ENCODE peak calls at places on chromosomes 13 and 19, in four cellular contexts. One of them, this sample, is unnamed.

GRCh38 chr13:72504026-72504925 is 223.2 kb downstream of the MZT1 start:
- DNase-seq in kidney epithelial cell: no peak
- DNase-seq in HL-60: no peak
- DNase-seq in GM12865: no peak
- DNase-seq in this sample: no peak

GRCh38 chr13:21670006-21670882 is 629 bp upstream of the FGF9 start:
- DNase-seq in kidney epithelial cell: no peak
- DNase-seq in HL-60: no peak
- DNase-seq in GM12865: peak; percentile 82
- DNase-seq in this sample: peak; percentile 52

GRCh38 chr19:55304279-55304978 is 20.6 kb downstream of the BRSK1 start:
- DNase-seq in kidney epithelial cell: no peak
- DNase-seq in HL-60: no peak
- DNase-seq in GM12865: peak; percentile 78
- DNase-seq in this sample: peak; percentile 48

GRCh38 chr19:53057904-53058579 is 13.5 kb downstream of the ERVV-2 start:
- DNase-seq in kidney epithelial cell: no peak
- DNase-seq in HL-60: no peak
- DNase-seq in GM12865: no peak
- DNase-seq in this sample: no peak

GRCh38 chr13:27203186-27203585 is 31.6 kb upstream of the USP12 start:
- DNase-seq in kidney epithelial cell: no peak
- DNase-seq in HL-60: no peak
- DNase-seq in GM12865: no peak
- DNase-seq in this sample: no peak

GRCh38 chr19:52946322-52947310 is 16.1 kb downstream of the ZNF816 start:
- DNase-seq in kidney epithelial cell: no peak
- DNase-seq in HL-60: no peak
- DNase-seq in GM12865: no peak
- DNase-seq in this sample: no peak

GRCh38 chr13:103030776-103031175 is 35.4 kb downstream of the SLC10A2 start:
- DNase-seq in kidney epithelial cell: no peak
- DNase-seq in HL-60: no peak
- DNase-seq in GM12865: no peak
- DNase-seq in this sample: no peak

GRCh38 chr19:5809053-5809452 is 4.2 kb downstream of the NRTN start:
- DNase-seq in kidney epithelial cell: no peak
- DNase-seq in HL-60: peak; percentile 62
- DNase-seq in GM12865: no peak
- DNase-seq in this sample: no peak

GRCh38 chr19:46759817-46760333 is 13.6 kb upstream of the STRN4 start:
- DNase-seq in kidney epithelial cell: no peak
- DNase-seq in HL-60: no peak
- DNase-seq in GM12865: no peak
- DNase-seq in this sample: no peak

GRCh38 chr19:30284885-30285284 is 87.3 kb upstream of the ZNF536 start:
- DNase-seq in kidney epithelial cell: no peak
- DNase-seq in HL-60: no peak
- DNase-seq in GM12865: no peak
- DNase-seq in this sample: no peak

DNA sequence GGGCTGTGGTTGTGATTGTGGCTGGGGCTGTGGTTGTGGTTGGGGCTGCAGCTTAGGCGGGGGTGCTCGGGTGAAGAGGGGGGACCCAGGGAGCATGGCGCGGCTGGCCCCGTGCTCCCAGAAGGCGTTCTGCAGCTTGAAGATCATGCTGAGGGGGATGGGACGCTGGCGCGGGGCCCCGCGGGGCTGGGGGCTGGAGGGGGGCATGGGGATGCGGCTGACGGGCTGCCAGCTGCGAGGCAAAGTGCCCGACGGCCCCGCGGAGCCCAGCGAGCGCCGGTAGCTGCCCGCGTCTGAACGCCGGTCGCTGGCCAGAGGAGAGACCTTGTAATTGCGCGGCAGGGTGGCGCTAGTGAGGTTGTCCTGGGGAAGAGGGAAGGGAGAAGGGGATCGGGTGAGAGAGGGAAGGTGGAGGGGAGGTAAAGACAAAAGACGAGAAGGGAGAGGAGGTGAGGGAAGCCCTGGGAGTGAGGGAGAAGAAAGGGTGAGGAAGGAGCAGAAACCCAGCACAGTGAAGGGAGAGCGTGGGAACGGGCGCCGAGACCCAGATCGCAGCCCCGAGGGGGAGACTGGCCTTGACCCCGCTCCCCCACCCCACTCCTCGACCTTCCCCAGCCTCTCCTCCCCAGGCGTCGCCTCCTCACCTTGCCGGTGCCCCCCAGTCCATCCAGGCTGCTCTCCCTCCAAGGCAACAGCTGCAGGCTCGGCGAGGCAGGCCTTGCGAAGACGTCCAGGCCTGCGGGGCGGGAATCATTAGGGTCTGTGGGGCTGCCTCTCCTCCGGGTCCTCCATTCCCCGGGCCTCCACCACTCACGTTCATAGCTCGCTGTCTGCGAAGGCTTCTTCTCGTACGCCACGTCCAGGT is 9.1 kb downstream of the PPP1R13L start:
- DNase-seq in kidney epithelial cell: no peak
- DNase-seq in HL-60: no peak
- DNase-seq in GM12865: no peak
- DNase-seq in this sample: no peak
- TF ChIP-seq CTCF in kidney epithelial cell: no peak
- TF ChIP-seq CTCF in HL-60: no peak
- TF ChIP-seq CTCF in GM12865: no peak
- TF ChIP-seq CTCF in this sample: no peak

GRCh38 chr19:44499559-44499958 is 763 bp downstream of the ZNF180 start:
- DNase-seq in kidney epithelial cell: no peak
- DNase-seq in HL-60: no peak
- DNase-seq in GM12865: no peak
- DNase-seq in this sample: no peak
- TF ChIP-seq CTCF in kidney epithelial cell: no peak
- TF ChIP-seq CTCF in HL-60: no peak
- TF ChIP-seq CTCF in GM12865: no peak
- TF ChIP-seq CTCF in this sample: no peak

GRCh38 chr13:59891053-59891452 is 272.7 kb downstream of the DIAPH3 start:
- DNase-seq in kidney epithelial cell: no peak
- DNase-seq in HL-60: no peak
- DNase-seq in GM12865: no peak
- DNase-seq in this sample: no peak
- TF ChIP-seq CTCF in kidney epithelial cell: no peak
- TF ChIP-seq CTCF in HL-60: no peak
- TF ChIP-seq CTCF in GM12865: no peak
- TF ChIP-seq CTCF in this sample: no peak

DNA sequence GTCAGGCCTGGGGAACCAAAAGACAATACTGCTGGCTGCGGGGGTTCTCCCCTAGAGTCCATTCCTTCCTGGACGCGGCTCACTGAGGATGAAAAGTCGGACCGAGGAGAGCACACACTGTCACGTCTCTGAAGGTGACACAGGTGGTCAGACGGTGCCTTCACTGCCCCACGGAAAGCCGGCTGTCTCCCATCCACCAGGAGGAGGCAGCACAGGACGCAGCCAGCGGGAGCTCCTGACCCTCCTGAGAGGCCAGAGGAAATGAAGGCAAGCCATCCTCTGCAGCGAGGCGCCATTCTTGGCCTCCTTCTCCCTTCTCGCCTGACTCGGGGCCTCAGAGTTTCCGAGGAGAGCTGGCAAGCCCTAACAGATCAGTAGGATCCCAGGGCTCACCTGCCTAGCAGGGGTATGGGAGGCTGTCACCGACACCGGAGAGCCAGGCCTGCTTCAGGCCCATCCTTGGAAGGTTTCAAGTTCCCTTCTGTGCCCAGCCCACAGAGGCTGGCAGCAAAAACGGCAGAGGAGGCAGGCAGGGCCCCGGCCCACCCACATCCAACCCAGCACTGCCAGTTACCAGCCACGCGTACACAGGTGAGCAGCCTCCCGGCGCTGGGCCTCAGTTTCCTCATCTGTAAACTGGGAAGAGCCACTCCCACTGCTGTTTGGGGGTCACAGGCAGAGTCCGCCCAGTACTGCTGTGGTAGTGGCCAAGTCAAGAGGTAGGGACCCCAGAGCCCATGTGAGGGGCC is 4.5 kb downstream of the REXO1 start:
- DNase-seq in kidney epithelial cell: no peak
- DNase-seq in HL-60: no peak
- DNase-seq in GM12865: no peak
- DNase-seq in this sample: no peak
- TF ChIP-seq CTCF in kidney epithelial cell: peak; percentile 38
- TF ChIP-seq CTCF in HL-60: no peak
- TF ChIP-seq CTCF in GM12865: no peak
- TF ChIP-seq CTCF in this sample: no peak

DNA sequence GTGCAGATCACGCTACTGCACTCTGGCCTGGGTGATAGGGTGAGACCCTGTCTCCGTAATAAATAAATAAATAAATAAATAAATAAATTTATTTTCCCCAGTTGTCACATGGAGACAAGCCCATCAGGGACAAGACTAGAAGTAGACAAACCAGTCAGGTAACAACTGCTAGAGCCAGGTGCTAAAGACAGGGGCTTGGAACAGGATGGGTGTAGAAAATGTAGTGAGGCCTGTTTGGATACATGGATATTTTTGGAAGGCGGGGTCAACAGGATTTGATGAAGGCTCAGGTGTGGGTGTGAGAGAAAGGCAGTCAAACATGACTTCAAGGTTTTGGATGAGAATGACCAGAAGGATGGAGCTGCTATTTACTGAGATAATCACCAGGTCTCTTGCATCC is 27.7 kb upstream of the TPM4 start:
- DNase-seq in kidney epithelial cell: no peak
- DNase-seq in HL-60: no peak
- DNase-seq in GM12865: no peak
- DNase-seq in this sample: no peak
- TF ChIP-seq CTCF in kidney epithelial cell: no peak
- TF ChIP-seq CTCF in HL-60: no peak
- TF ChIP-seq CTCF in GM12865: no peak
- TF ChIP-seq CTCF in this sample: no peak

GRCh38 chr13:113763961-113764792 is 5.2 kb downstream of the TMEM255B start:
- DNase-seq in kidney epithelial cell: no peak
- DNase-seq in HL-60: no peak
- DNase-seq in GM12865: no peak
- DNase-seq in this sample: no peak

GRCh38 chr13:113764793-113765190 is 5.8 kb downstream of the TMEM255B start:
- DNase-seq in kidney epithelial cell: no peak
- DNase-seq in HL-60: no peak
- DNase-seq in GM12865: no peak
- DNase-seq in this sample: no peak

GRCh38 chr13:113767366-113767765 is 8.3 kb downstream of the TMEM255B start:
- DNase-seq in kidney epithelial cell: no peak
- DNase-seq in HL-60: no peak
- DNase-seq in GM12865: no peak
- DNase-seq in this sample: no peak

GRCh38 chr13:113766035-113766800 is 7.2 kb downstream of the TMEM255B start:
- DNase-seq in kidney epithelial cell: no peak
- DNase-seq in HL-60: no peak
- DNase-seq in GM12865: no peak
- DNase-seq in this sample: no peak

GRCh38 chr13:113765241-113765910 is 6.3 kb downstream of the TMEM255B start:
- DNase-seq in kidney epithelial cell: no peak
- DNase-seq in HL-60: no peak
- DNase-seq in GM12865: no peak
- DNase-seq in this sample: no peak
- TF ChIP-seq CTCF in kidney epithelial cell: no peak
- TF ChIP-seq CTCF in HL-60: no peak
- TF ChIP-seq CTCF in GM12865: no peak
- TF ChIP-seq CTCF in this sample: no peak

DNA sequence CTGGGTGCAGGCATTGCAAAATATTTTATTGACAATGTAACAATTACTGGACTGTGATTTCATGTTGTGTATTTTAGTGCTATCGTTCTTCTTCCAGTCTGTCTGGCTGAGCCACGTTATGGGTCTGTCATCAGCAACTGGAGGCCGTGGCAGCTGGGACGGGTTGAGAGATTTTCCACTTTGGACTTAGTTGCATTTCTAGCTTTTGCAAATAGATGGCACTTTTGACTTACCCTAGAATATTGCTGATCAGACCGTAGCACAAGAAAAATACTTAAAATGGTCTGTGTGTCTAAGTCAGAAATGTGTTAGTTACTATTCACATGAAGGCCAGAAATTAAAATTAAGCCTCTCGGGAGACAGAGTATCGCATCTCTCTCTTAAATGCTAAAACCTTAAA is 211.1 kb downstream of the TEX29 start:
- DNase-seq in kidney epithelial cell: no peak
- DNase-seq in HL-60: no peak
- DNase-seq in GM12865: no peak
- DNase-seq in this sample: no peak
- TF ChIP-seq CTCF in kidney epithelial cell: no peak
- TF ChIP-seq CTCF in HL-60: no peak
- TF ChIP-seq CTCF in GM12865: no peak
- TF ChIP-seq CTCF in this sample: no peak